ENCODE peak calls at places on chromosomes 11 and 22, in eight cellular contexts. G is IMR-90, L is GM20000, W is WERI-Rb-1, E is right lobe of liver, R is MCF 10A, S is osteocyte, B is NB4. O is an unnamed sample.
A peak's percentile ranks its signal among the peaks of the same experiment; 100 is the strongest.

GRCh38 chr22:37079668-37080171 is 28.2 kb downstream of the KCTD17 start:
- DNase-seq in L (no peak), S (no peak), E (no peak), B (peak; percentile 43), R (no peak), G (peak; percentile 76), W (no peak), O (no peak)

GRCh38 chr11:106468531-106468930 is 391.1 kb downstream of the AASDHPPT start:
- DNase-seq in W (no peak), L (no peak), S (no peak), B (no peak), R (no peak), E (no peak), G (no peak), O (no peak)

GRCh38 chr11:68321293-68322030 is 9.1 kb downstream of the LRP5 start:
- DNase-seq in B (no peak), R (peak; percentile 73), S (no peak), L (no peak), G (no peak), W (no peak), E (peak; percentile 73), O (no peak)

GRCh38 chr22:36743591-36744412 is 32.1 kb downstream of the IFT27 start:
- DNase-seq in L (no peak), R (no peak), W (peak; percentile 32), B (no peak), E (no peak), G (no peak), S (peak; percentile 70), O (peak; percentile 63)

GRCh38 chr11:119206512-119207299 is 567 bp downstream of the CBL start:
- DNase-seq in S (no peak), L (peak; percentile 86), W (peak; percentile 46), R (peak; percentile 25), E (peak; percentile 73), G (no peak), B (peak; percentile 73), O (peak; percentile 78)

GRCh38 chr11:64249563-64250405 is 1.5 kb upstream of the PLCB3 start:
- DNase-seq in S (no peak), G (no peak), R (no peak), L (no peak), E (no peak), B (no peak), W (no peak), O (no peak)

GRCh38 chr22:22520020-22520656 is at the start of gene ZNF280A:
- DNase-seq in L (no peak), G (no peak), W (no peak), B (no peak), S (peak; percentile 27), R (peak; percentile 1), E (no peak), O (no peak)

GRCh38 chr11:12206529-12206928 is 96.1 kb downstream of the MICAL2 start:
- DNase-seq in G (peak; percentile 42), S (no peak), R (no peak), W (no peak), B (no peak), L (no peak), E (no peak), O (no peak)

GRCh38 chr11:27720277-27720830 is 20.1 kb upstream of the BDNF start:
- DNase-seq in S (no peak), W (peak; percentile 50), E (peak; percentile 20), L (peak; percentile 73), G (peak; percentile 68), R (peak; percentile 53), B (no peak), O (peak; percentile 72)

GRCh38 chr11:84853841-84854497 is 773.2 kb downstream of the DLG2 start:
- DNase-seq in R (no peak), W (peak; percentile 31), L (no peak), B (no peak), S (no peak), E (no peak), G (no peak), O (no peak)

DNA sequence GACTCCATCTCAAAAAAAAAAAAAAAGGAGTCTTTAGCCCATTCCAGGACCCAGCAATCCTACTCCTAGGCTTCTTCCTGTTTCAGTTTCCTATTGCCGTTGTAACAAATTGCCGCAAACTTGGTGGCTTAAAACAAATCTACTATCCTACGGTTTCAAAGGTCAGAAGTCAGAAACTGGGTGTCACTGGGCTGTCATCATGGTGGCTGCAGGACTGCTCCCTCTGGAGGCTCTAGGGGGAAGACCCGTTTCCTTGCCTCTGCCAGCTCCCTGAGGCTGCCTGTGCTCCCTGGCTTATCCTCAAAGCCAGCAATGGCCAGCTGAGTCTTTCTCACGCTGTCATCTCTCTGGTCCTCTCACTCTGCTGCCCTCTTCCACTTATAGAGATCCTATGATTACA is 8.7 kb upstream of the DAGLA start:
- DNase-seq in L (no peak), B (peak; percentile 54), E (no peak), S (no peak), G (no peak), R (no peak), W (peak; percentile 93), O (no peak)
- TF ChIP-seq CTCF in L (peak; percentile 29), B (peak; percentile 78), E (peak; percentile 34), S (peak; percentile 36), G (peak; percentile 27), R (peak; percentile 22), W (peak; percentile 89), O (peak; percentile 57)

GRCh38 chr11:1478011-1478410 is 8.6 kb downstream of the MOB2 start:
- DNase-seq in B (no peak), W (no peak), L (no peak), G (no peak), E (peak; percentile 11), S (no peak), R (no peak), O (no peak)
- TF ChIP-seq CTCF in B (no peak), W (no peak), L (no peak), G (no peak), E (no peak), S (no peak), R (no peak), O (no peak)

GRCh38 chr11:18524248-18524647 is 2.5 kb downstream of the TSG101 start:
- DNase-seq in G (no peak), B (no peak), S (no peak), R (no peak), W (no peak), E (no peak), L (no peak), O (no peak)

GRCh38 chr11:18526130-18526520 is 617 bp downstream of the TSG101 start:
- DNase-seq in W (no peak), G (no peak), E (no peak), S (no peak), R (no peak), L (no peak), B (no peak), O (no peak)

GRCh38 chr11:18523079-18523478 is 3.7 kb downstream of the TSG101 start:
- DNase-seq in E (no peak), R (peak; percentile 3), G (no peak), L (no peak), S (no peak), B (no peak), W (no peak), O (no peak)

GRCh38 chr11:18521123-18521522 is 5.6 kb downstream of the TSG101 start:
- DNase-seq in B (no peak), S (no peak), R (no peak), L (no peak), G (no peak), W (no peak), E (no peak), O (no peak)

GRCh38 chr11:18522388-18522787 is 4.4 kb downstream of the TSG101 start:
- DNase-seq in L (no peak), B (peak; percentile 21), R (no peak), W (no peak), S (no peak), G (no peak), E (no peak), O (no peak)
- TF ChIP-seq CTCF in L (peak; percentile 14), B (no peak), R (no peak), W (no peak), S (no peak), G (peak; percentile 7), E (no peak), O (peak; percentile 29)

GRCh38 chr11:82533628-82534353 is 199.9 kb downstream of the FAM181B start:
- DNase-seq in W (no peak), B (no peak), E (no peak), S (no peak), G (no peak), L (no peak), R (no peak), O (no peak)
- TF ChIP-seq CTCF in W (no peak), B (no peak), E (no peak), S (no peak), G (no peak), L (no peak), R (no peak), O (no peak)

GRCh38 chr11:126661051-126661450 is 305.6 kb downstream of the ST3GAL4 start:
- DNase-seq in S (no peak), W (no peak), L (no peak), E (no peak), G (no peak), R (no peak), B (no peak), O (no peak)
- TF ChIP-seq CTCF in S (no peak), W (no peak), L (no peak), E (no peak), G (no peak), R (no peak), B (no peak), O (no peak)

O was measured in type B pancreatic cell.